ENCODE peak calls at places on chromosomes 11 and 22, in five cellular contexts. K, R, V, P and B are unnamed samples.

GRCh38 chr11:70503878-70504240 is 105.5 kb downstream of the CTTN start:
- DNase-seq in K (no peak), R (no peak), V (no peak), P (no peak), B (no peak)

GRCh38 chr22:30285846-30286200 is 3.5 kb downstream of the CASTOR1 start:
- DNase-seq in K (no peak), R (no peak), V (no peak), P (no peak), B (no peak)

GRCh38 chr22:45684169-45684568 is 12.5 kb downstream of the ATXN10 start:
- DNase-seq in K (no peak), R (no peak), V (no peak), P (no peak), B (no peak)

GRCh38 chr22:48486163-48486957 is 1341.3 kb downstream of the BRD1 start:
- DNase-seq in K (no peak), R (no peak), V (no peak), P (no peak), B (no peak)

GRCh38 chr11:587978-588380 is 11.7 kb downstream of the PHRF1 start:
- DNase-seq in K (peak; percentile 15), R (no peak), V (no peak), P (peak; percentile 90), B (no peak)

GRCh38 chr22:41775976-41776375 is 24.5 kb upstream of the CCDC134 start:
- DNase-seq in K (no peak), R (no peak), V (no peak), P (no peak), B (no peak)

GRCh38 chr11:71251159-71251721 is 1.1 kb downstream of the SHANK2 start:
- DNase-seq in K (no peak), R (no peak), V (no peak), P (no peak), B (no peak)

GRCh38 chr11:46826310-46827044 is 19.6 kb downstream of the CKAP5 start:
- DNase-seq in K (no peak), R (peak; percentile 83), V (peak; percentile 93), P (peak; percentile 78), B (peak; percentile 94)

GRCh38 chr11:69637956-69638871 is 2.7 kb upstream of the CCND1 start:
- DNase-seq in K (no peak), R (no peak), V (peak; percentile 85), P (peak; percentile 81), B (peak; percentile 63)

GRCh38 chr22:49969751-49970527 is 9.4 kb downstream of the PIM3 start:
- DNase-seq in K (no peak), R (no peak), V (no peak), P (no peak), B (no peak)

GRCh38 chr11:118911880-118912741 is 13.6 kb downstream of the BCL9L start:
- DNase-seq in K (peak; percentile 75), R (no peak), V (peak; percentile 60), P (peak; percentile 95), B (peak; percentile 83)

GRCh38 chr11:2432171-2432621 is 12.1 kb downstream of the TRPM5 start:
- DNase-seq in K (no peak), R (no peak), V (no peak), P (no peak), B (no peak)

GRCh38 chr22:35357883-35358621 is 22.8 kb upstream of the HMOX1 start:
- DNase-seq in K (no peak), R (no peak), V (no peak), P (no peak), B (no peak)

GRCh38 chr11:128884703-128885338 is 6.3 kb upstream of the KCNJ5 start:
- DNase-seq in K (peak; percentile 33), R (peak; percentile 49), V (peak; percentile 82), P (peak; percentile 64), B (peak; percentile 77)

GRCh38 chr11:13962562-13963168 is at the start of gene SPON1:
- DNase-seq in K (no peak), R (peak; percentile 30), V (peak; percentile 81), P (no peak), B (peak; percentile 28)

GRCh38 chr11:95487391-95487790 is 256.4 kb upstream of the SESN3 start:
- DNase-seq in K (no peak), R (no peak), V (no peak), P (no peak), B (no peak)

GRCh38 chr11:71240865-71241691 is 11.3 kb downstream of the SHANK2 start:
- DNase-seq in K (no peak), R (no peak), V (no peak), P (peak; percentile 97), B (peak; percentile 41)

GRCh38 chr22:33099593-33099992 is 41.4 kb upstream of the SYN3 start:
- DNase-seq in K (no peak), R (no peak), V (no peak), P (no peak), B (no peak)

GRCh38 chr11:116696381-116696941 is 76.3 kb downstream of the BUD13 start:
- DNase-seq in K (no peak), R (no peak), V (no peak), P (peak; percentile 8), B (peak; percentile 9)

GRCh38 chr22:38753894-38754246 is 1.9 kb downstream of the SUN2 start:
- DNase-seq in K (no peak), R (no peak), V (no peak), P (no peak), B (peak; percentile 40)

GRCh38 chr22:37501176-37501609 is 15.0 kb upstream of the MFNG start:
- DNase-seq in K (no peak), R (no peak), V (no peak), P (no peak), B (no peak)

GRCh38 chr11:13862845-13863392 is 99.6 kb upstream of the SPON1 start:
- DNase-seq in K (no peak), R (no peak), V (no peak), P (no peak), B (no peak)

GRCh38 chr11:2215561-2216399 is 44.2 kb upstream of the TH start:
- DNase-seq in K (no peak), R (no peak), V (no peak), P (no peak), B (no peak)

GRCh38 chr11:86237267-86237804 is 7.2 kb upstream of the EED start:
- DNase-seq in K (no peak), R (no peak), V (no peak), P (no peak), B (no peak)

GRCh38 chr11:81596709-81597108 is 1137.0 kb downstream of the FAM181B start:
- DNase-seq in K (no peak), R (no peak), V (peak; percentile 12), P (no peak), B (no peak)

GRCh38 chr11:71998649-71999310 is at the start of gene IL18BP:
- DNase-seq in K (no peak), R (no peak), V (no peak), P (no peak), B (no peak)

GRCh38 chr11:128471138-128471661 is 116.2 kb downstream of the ETS1 start:
- DNase-seq in K (no peak), R (no peak), V (no peak), P (no peak), B (no peak)

GRCh38 chr11:5488798-5489399 is 414 bp downstream of the OR52D1 start:
- DNase-seq in K (no peak), R (no peak), V (no peak), P (no peak), B (no peak)

GRCh38 chr22:43923191-43923590 is 414 bp upstream of the PNPLA3 start:
- DNase-seq in K (no peak), R (no peak), V (no peak), P (no peak), B (no peak)

GRCh38 chr22:30202531-30203006 is 44.0 kb downstream of the LIF start:
- DNase-seq in K (no peak), R (no peak), V (peak; percentile 30), P (peak; percentile 56), B (peak; percentile 69)

GRCh38 chr22:18031670-18032454 is 7.5 kb upstream of the MICAL3 start:
- DNase-seq in K (no peak), R (no peak), V (no peak), P (peak; percentile 92), B (no peak)

GRCh38 chr22:46070722-46071450 is 79.4 kb upstream of the PPARA start:
- DNase-seq in K (no peak), R (peak; percentile 83), V (peak; percentile 75), P (peak; percentile 63), B (peak; percentile 72)